ENCODE peak calls at places on chromosomes 4 and X, in nine cellular contexts. V, I, J, H, Q, P, W, A and C are unnamed samples.

GRCh38 chr4:122539861-122540465 is 80.9 kb downstream of the IL21 start:
- DNase-seq in Q (peak), V (no peak), H (peak), A (no peak), W (no peak), J (no peak), I (no peak), P (no peak), C (no peak)

GRCh38 chr4:143555676-143556075 is 42.2 kb downstream of the SMARCA5 start:
- DNase-seq in W (no peak), J (peak), A (no peak), I (no peak), H (no peak), V (no peak), P (no peak), Q (no peak), C (no peak)

GRCh38 chr4:149708513-149709175 is 107.0 kb downstream of the IQCM start:
- DNase-seq in I (peak), J (peak), W (no peak), A (no peak), Q (peak), H (no peak), V (peak), P (no peak), C (no peak)

GRCh38 chr4:174789666-174790065 is 39.4 kb downstream of the GLRA3 start:
- DNase-seq in V (peak), P (no peak), J (no peak), I (no peak), H (no peak), Q (no peak), A (no peak), W (no peak), C (no peak)

GRCh38 chr4:15027921-15028435 is 25.7 kb downstream of the CPEB2 start:
- DNase-seq in A (no peak), V (no peak), I (no peak), W (no peak), H (no peak), P (no peak), J (no peak), Q (peak), C (no peak)

GRCh38 chr4:170868191-170868590 is 778.4 kb upstream of the AADAT start:
- DNase-seq in W (no peak), I (no peak), J (no peak), A (no peak), Q (no peak), P (no peak), H (no peak), V (peak), C (no peak)

GRCh38 chr4:81030617-81031388 is at the start of gene BMP3:
- DNase-seq in J (peak), V (peak), H (no peak), Q (peak), I (no peak), W (no peak), P (peak), A (peak), C (peak)

GRCh38 chr4:108168672-108169562 is at the start of gene LEF1:
- DNase-seq in A (peak), J (peak), Q (peak), I (no peak), P (peak), V (peak), H (peak), W (peak), C (peak)

GRCh38 chr4:170137466-170137865 is 47.7 kb upstream of the AADAT start:
- DNase-seq in I (no peak), A (no peak), W (no peak), Q (no peak), J (no peak), H (no peak), P (no peak), V (no peak), C (no peak)

GRCh38 chr4:119490335-119490734 is 138.3 kb downstream of the PDE5A start:
- DNase-seq in J (peak), P (peak), A (peak), I (no peak), W (no peak), V (peak), H (no peak), Q (peak), C (peak)

GRCh38 chr4:99915449-99915848 is 21.2 kb upstream of the LAMTOR3 start:
- DNase-seq in I (no peak), Q (no peak), P (no peak), H (no peak), J (no peak), W (no peak), A (no peak), V (no peak), C (no peak)

GRCh38 chr4:61959087-61959486 is 759.0 kb downstream of the ADGRL3 start:
- DNase-seq in P (no peak), A (no peak), V (no peak), J (no peak), H (no peak), Q (no peak), W (no peak), I (no peak), C (no peak)

GRCh38 chr4:174324725-174325124 is 41.0 kb downstream of the CEP44 start:
- DNase-seq in A (no peak), H (no peak), J (no peak), V (peak), Q (peak), W (no peak), P (no peak), I (no peak), C (no peak)

GRCh38 chr4:82737354-82737753 is 61.2 kb downstream of the SCD5 start:
- DNase-seq in P (no peak), H (no peak), J (no peak), I (no peak), W (no peak), Q (no peak), A (no peak), V (no peak), C (no peak)

GRCh38 chrX:85111347-85111746 is 107.7 kb downstream of the APOOL start:
- DNase-seq in V (peak), P (no peak), W (peak), A (peak), I (no peak), H (peak), J (peak), Q (peak), C (peak)

GRCh38 chr4:52873861-52874343 is 11.8 kb downstream of the RASL11B start:
- DNase-seq in Q (no peak), A (peak), W (no peak), J (no peak), V (no peak), P (peak), H (no peak), I (no peak), C (no peak)

GRCh38 chr4:178599521-178599920 is 1157.3 kb upstream of the AGA start:
- DNase-seq in H (no peak), W (peak), J (no peak), P (peak), A (peak), I (no peak), V (peak), Q (no peak), C (no peak)

GRCh38 chr4:53592686-53593641 is 1.7 kb upstream of the LNX1 start:
- DNase-seq in A (peak), W (no peak), P (peak), V (no peak), J (peak), I (no peak), Q (no peak), H (no peak), C (no peak)

GRCh38 chr4:74926007-74926406 is 6.9 kb upstream of the PARM1 start:
- DNase-seq in P (no peak), V (no peak), J (no peak), A (peak), H (no peak), W (no peak), I (no peak), Q (no peak), C (no peak)

GRCh38 chr4:132396636-132397035 is 752.5 kb upstream of the PCDH10 start:
- DNase-seq in I (no peak), H (no peak), P (no peak), Q (no peak), W (no peak), A (no peak), V (no peak), J (no peak), C (no peak)

GRCh38 chr4:103244251-103244650 is 46.1 kb upstream of the CENPE start:
- DNase-seq in V (no peak), H (no peak), Q (peak), P (no peak), I (no peak), J (no peak), W (no peak), A (no peak), C (no peak)

GRCh38 chr4:111136438-111136837 is 513.6 kb upstream of the PITX2 start:
- DNase-seq in V (peak), Q (peak), H (no peak), I (peak), A (peak), W (no peak), J (no peak), P (peak), C (no peak)

GRCh38 chr4:117331817-117332216 is 246.4 kb upstream of the TRAM1L1 start:
- DNase-seq in A (no peak), P (no peak), V (no peak), H (no peak), J (no peak), I (no peak), W (no peak), Q (no peak), C (no peak)

GRCh38 chr4:128859887-128860774 is 50.6 kb downstream of the JADE1 start:
- DNase-seq in W (no peak), Q (peak), V (no peak), A (no peak), J (peak), I (no peak), H (no peak), P (peak), C (no peak)

GRCh38 chrX:23945206-23945605 is 37.4 kb downstream of the CXorf58 start:
- DNase-seq in J (no peak), A (no peak), H (no peak), V (no peak), W (no peak), P (no peak), Q (no peak), I (no peak), C (no peak)

GRCh38 chr4:86564795-86565194 is 29.3 kb upstream of the PTPN13 start:
- DNase-seq in A (no peak), Q (no peak), P (no peak), H (no peak), J (no peak), W (no peak), V (no peak), I (no peak), C (no peak)

DNA sequence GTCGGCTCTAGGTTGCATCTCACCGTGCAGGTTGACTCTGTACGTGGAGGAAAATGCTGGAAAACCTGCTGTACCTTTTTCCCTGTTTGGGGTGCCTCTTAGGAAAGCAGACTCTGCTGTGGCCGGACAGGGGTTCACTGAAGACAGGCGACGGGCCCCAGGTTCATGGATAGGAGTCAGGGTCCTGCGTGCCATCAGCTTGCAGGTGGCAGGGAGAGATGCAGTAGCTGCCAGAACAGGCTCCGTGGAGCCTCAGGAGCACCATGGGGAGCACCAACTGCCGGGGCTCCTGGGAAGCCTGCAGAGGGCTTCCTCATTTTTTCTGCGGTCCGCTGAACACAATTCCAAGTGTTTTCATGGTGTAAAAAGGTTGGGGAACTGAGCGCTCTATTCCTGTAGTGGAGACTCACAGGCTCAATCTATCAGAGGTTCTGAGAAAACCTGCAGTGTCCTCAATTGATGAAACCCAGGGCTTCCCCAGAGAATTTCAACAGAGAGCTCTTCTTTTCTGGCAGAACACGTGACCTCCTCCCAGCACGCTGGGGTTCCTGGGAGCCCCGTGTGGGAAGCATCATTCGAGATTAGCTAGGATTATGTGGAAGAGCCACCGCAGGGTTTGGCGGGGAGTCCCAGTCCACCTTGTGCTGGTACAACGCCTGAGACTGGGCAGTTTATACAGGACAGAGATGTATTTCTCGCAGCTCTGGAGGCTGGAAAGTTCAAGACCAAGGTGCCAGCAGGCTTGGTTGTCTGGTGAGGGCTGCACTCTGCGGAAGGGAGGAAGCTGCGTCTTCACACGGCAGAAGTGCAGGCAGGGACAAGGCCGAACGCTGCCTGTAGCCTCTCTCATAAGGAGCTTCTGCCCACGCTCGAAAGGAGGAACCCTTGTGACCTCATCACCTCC is 1.6 kb downstream of the HTRA3 start:
- DNase-seq in J (no peak), H (no peak), I (no peak), A (no peak), P (no peak), W (no peak), Q (peak), V (no peak), C (no peak)
- H3K4me2 ChIP-seq in J (peak), H (no peak), I (no peak), A (no peak), P (no peak), W (no peak), Q (peak), V (peak), C (no peak)

DNA sequence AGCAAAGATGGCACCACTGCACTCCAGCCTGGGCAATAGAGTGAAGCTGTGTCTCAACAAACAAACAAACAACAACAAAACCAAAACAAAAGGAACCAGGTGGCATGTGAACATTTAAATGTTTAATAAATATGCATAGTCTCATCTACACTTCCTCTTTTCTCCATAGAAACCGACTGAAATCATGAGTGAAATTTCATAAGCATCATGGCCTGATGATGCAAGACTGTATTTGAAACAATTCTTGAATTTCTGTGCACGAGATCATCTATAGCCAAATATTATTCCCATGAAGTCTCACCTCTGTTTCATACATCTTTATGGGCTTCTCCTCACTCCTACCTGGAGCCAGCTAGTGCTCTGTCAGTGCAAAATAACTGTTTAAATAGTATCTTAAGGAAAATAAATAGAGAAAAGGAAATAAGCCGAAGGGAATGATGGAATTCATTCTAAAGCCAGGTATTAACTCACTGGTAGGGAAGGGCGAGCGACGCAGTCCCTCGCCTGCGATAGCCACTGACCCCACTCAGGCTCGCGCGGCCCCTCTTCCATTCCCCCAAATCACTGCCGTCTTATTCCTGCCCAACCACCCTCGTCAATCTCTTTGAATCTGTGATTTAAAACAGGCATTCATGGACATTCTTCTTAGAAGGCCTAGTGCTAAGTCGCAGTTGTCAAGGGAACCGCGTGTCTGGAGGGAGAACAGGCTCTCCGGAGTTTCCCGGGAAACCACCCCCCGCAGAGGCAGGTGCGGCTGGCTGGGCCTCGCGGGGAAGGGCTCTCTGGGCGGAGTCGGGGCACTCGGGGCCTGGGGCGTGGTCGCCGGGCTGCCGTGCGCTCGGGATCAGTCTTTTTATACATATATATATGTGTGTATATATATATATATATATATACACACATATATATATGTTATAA is 52.4 kb upstream of the TRIM2 start:
- DNase-seq in H (no peak), W (peak), A (peak), V (peak), J (peak), P (peak), I (no peak), Q (peak), C (no peak)
- H2AFZ ChIP-seq in H (no peak), W (no peak), A (no peak), V (no peak), J (no peak), P (no peak), I (peak), Q (no peak), C (no peak)

DNA sequence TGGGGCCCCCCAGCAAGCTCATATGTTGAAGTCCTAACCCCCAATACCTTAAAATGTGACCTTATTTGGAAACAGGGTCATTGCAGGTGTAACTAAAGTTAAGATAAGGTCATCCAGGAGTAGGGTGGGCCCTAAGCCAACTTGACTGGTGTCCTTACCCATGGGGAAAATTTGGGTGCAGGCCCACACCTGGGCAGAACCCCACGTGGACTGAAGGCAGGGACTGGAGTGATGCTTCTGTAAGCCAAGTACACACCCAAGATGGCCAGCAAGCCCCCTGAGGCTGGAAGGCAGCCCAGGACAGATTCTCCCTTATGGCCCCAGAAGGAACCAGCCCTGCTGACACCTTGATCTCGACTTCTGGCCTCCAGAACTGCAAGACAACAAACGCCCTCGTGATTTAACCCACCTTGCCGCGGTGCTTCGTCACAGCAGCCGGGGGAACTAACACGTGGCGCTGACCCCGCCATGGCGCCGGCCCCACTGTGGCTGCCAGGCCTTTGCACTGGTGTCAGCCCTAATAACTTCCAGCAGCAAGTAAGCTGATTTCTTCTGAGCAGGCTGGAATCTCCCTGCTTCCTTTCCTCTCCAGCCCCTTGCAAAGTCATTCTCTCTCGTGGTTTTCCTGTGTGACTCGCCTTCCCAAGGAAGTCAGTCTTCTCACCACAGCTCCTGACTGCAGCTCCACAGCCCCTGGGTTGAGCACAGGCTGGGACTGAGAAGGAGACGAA is 23.2 kb upstream of the MXD4 start:
- DNase-seq in W (no peak), A (no peak), Q (peak), I (no peak), P (no peak), V (peak), H (no peak), J (no peak), C (no peak)
- TF ChIP-seq EZH2phosphoT487 in W (no peak), A (no peak), Q (no peak), I (no peak), P (no peak), V (no peak), H (no peak), J (no peak), C (no peak)

GRCh38 chr4:7795983-7796382 is 143.7 kb downstream of the AFAP1 start:
- DNase-seq in W (peak), Q (no peak), A (no peak), I (no peak), V (no peak), H (no peak), J (no peak), P (no peak), C (no peak)

GRCh38 chr4:7788687-7789425 is 150.8 kb downstream of the AFAP1 start:
- DNase-seq in A (no peak), P (no peak), Q (peak), V (no peak), J (no peak), H (no peak), W (no peak), I (no peak), C (no peak)

GRCh38 chr4:7793186-7793585 is 146.5 kb downstream of the AFAP1 start:
- DNase-seq in Q (no peak), J (no peak), W (no peak), P (no peak), I (no peak), V (no peak), H (peak), A (no peak), C (no peak)

GRCh38 chr4:7788193-7788592 is 151.5 kb downstream of the AFAP1 start:
- DNase-seq in W (no peak), H (no peak), V (no peak), I (no peak), Q (no peak), A (peak), J (no peak), P (no peak), C (no peak)

DNA sequence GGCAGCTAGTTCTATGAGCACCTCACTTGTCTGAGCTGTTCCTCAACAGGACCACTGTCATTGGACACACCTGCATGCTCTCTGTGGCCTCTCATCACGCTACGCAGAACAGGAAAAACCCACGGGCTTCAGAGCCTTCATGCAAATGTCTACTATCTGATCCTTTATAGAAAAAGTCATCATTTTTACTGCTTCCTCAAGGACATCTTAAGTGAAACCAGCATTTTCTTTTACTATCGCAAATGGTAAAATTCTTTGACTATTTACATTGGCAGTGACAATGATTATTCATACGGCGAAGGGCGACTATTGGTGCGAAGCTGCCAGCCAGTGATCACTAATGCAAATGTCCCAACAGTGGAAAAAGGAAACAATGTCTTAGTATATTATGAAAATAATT is 147.0 kb downstream of the AFAP1 start:
- DNase-seq in A (no peak), W (no peak), Q (no peak), V (no peak), H (no peak), P (no peak), I (no peak), J (no peak), C (peak)
- H3K4me2 ChIP-seq in A (no peak), W (peak), Q (no peak), V (no peak), H (no peak), P (no peak), I (no peak), J (no peak), C (peak)

DNA sequence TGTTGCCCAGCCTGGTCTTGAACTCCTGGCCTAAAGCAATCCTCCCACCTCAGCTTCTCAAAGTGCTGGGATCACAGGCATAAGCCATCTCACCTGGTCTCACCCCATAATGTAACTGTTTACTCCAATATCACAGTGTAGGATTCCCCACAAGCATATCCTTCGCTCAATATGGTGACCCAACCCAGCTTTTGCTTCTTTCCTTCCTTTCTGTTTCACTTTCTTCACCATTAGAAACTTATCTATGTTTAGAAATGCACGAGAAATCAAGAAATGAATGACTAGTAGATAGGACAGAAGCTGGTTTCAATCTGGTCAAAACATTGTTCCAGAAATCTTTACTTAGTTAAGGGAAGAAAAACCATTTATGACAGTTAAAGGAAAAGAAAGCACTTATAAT is 18.9 kb downstream of the TSPAN5 start:
- DNase-seq in I (no peak), Q (peak), A (no peak), V (no peak), H (peak), P (no peak), J (no peak), W (no peak), C (no peak)
- H2AFZ ChIP-seq in I (no peak), Q (peak), A (no peak), V (no peak), H (peak), P (no peak), J (no peak), W (no peak), C (no peak)